ENCODE peak calls at places on chromosomes 7 and 10, in eight cellular contexts. One of them, this sample, is unnamed.

GRCh38 chr10:72490951-72491350 is 134.9 kb downstream of the MICU1 start:
- DNase-seq in stimulated activated CD4-positive, alpha-beta T cell treated with anti-CD3 and anti-CD28 coated beads, Interleukin-1b, Interleukin-23, amount 100 ng/mL, for 48 hours: no peak
- DNase-seq in skeletal muscle cell: no peak
- DNase-seq in CD4-positive, alpha-beta T cell: no peak
- DNase-seq in T follicular helper cell: no peak
- DNase-seq in CD14-positive monocyte: no peak
- DNase-seq in HFFc6: peak; percentile 6
- DNase-seq in NCI-H1092 treated with DMSO at 0.1 percent for 48 hours: no peak
- DNase-seq in this sample: no peak

GRCh38 chr10:93281367-93281720 is 200.8 kb downstream of the MYOF start:
- DNase-seq in T follicular helper cell: no peak
- DNase-seq in CD4-positive, alpha-beta T cell: no peak
- DNase-seq in CD14-positive monocyte: no peak
- DNase-seq in stimulated activated CD4-positive, alpha-beta T cell treated with anti-CD3 and anti-CD28 coated beads, Interleukin-1b, Interleukin-23, amount 100 ng/mL, for 48 hours: no peak
- DNase-seq in NCI-H1092 treated with DMSO at 0.1 percent for 48 hours: no peak
- DNase-seq in HFFc6: no peak
- DNase-seq in skeletal muscle cell: no peak
- DNase-seq in this sample: no peak

GRCh38 chr10:123331438-123331837 is 177.2 kb downstream of the BUB3 start:
- DNase-seq in skeletal muscle cell: no peak
- DNase-seq in T follicular helper cell: no peak
- DNase-seq in CD14-positive monocyte: no peak
- DNase-seq in HFFc6: no peak
- DNase-seq in NCI-H1092 treated with DMSO at 0.1 percent for 48 hours: peak; percentile 25
- DNase-seq in CD4-positive, alpha-beta T cell: no peak
- DNase-seq in stimulated activated CD4-positive, alpha-beta T cell treated with anti-CD3 and anti-CD28 coated beads, Interleukin-1b, Interleukin-23, amount 100 ng/mL, for 48 hours: no peak
- DNase-seq in this sample: peak; percentile 8

GRCh38 chr10:132555648-132556575 is 18.3 kb downstream of the INPP5A start:
- DNase-seq in skeletal muscle cell: no peak
- DNase-seq in CD14-positive monocyte: peak; percentile 62
- DNase-seq in T follicular helper cell: no peak
- DNase-seq in NCI-H1092 treated with DMSO at 0.1 percent for 48 hours: no peak
- DNase-seq in HFFc6: no peak
- DNase-seq in CD4-positive, alpha-beta T cell: no peak
- DNase-seq in stimulated activated CD4-positive, alpha-beta T cell treated with anti-CD3 and anti-CD28 coated beads, Interleukin-1b, Interleukin-23, amount 100 ng/mL, for 48 hours: no peak
- DNase-seq in this sample: no peak

GRCh38 chr10:70600512-70601395 is 1.8 kb downstream of the PRF1 start:
- DNase-seq in HFFc6: no peak
- DNase-seq in stimulated activated CD4-positive, alpha-beta T cell treated with anti-CD3 and anti-CD28 coated beads, Interleukin-1b, Interleukin-23, amount 100 ng/mL, for 48 hours: no peak
- DNase-seq in T follicular helper cell: no peak
- DNase-seq in CD4-positive, alpha-beta T cell: no peak
- DNase-seq in CD14-positive monocyte: no peak
- DNase-seq in NCI-H1092 treated with DMSO at 0.1 percent for 48 hours: no peak
- DNase-seq in skeletal muscle cell: no peak
- DNase-seq in this sample: no peak

GRCh38 chr7:332646-333398 is 42.9 kb downstream of the FOXL3 start:
- DNase-seq in stimulated activated CD4-positive, alpha-beta T cell treated with anti-CD3 and anti-CD28 coated beads, Interleukin-1b, Interleukin-23, amount 100 ng/mL, for 48 hours: peak; percentile 89
- DNase-seq in T follicular helper cell: peak; percentile 81
- DNase-seq in HFFc6: no peak
- DNase-seq in NCI-H1092 treated with DMSO at 0.1 percent for 48 hours: peak; percentile 59
- DNase-seq in skeletal muscle cell: no peak
- DNase-seq in CD4-positive, alpha-beta T cell: peak; percentile 90
- DNase-seq in CD14-positive monocyte: peak; percentile 46
- DNase-seq in this sample: peak; percentile 48

GRCh38 chr10:104121485-104122272 is at the start of gene SFR1:
- DNase-seq in skeletal muscle cell: peak; percentile 95
- DNase-seq in CD14-positive monocyte: peak; percentile 99
- DNase-seq in T follicular helper cell: peak; percentile 98
- DNase-seq in stimulated activated CD4-positive, alpha-beta T cell treated with anti-CD3 and anti-CD28 coated beads, Interleukin-1b, Interleukin-23, amount 100 ng/mL, for 48 hours: peak; percentile 99
- DNase-seq in NCI-H1092 treated with DMSO at 0.1 percent for 48 hours: peak; percentile 95
- DNase-seq in CD4-positive, alpha-beta T cell: peak; percentile 99
- DNase-seq in HFFc6: peak; percentile 98
- DNase-seq in this sample: peak; percentile 98

GRCh38 chr7:69708857-69709256 is 110.6 kb downstream of the AUTS2 start:
- DNase-seq in CD4-positive, alpha-beta T cell: no peak
- DNase-seq in CD14-positive monocyte: no peak
- DNase-seq in stimulated activated CD4-positive, alpha-beta T cell treated with anti-CD3 and anti-CD28 coated beads, Interleukin-1b, Interleukin-23, amount 100 ng/mL, for 48 hours: no peak
- DNase-seq in T follicular helper cell: no peak
- DNase-seq in skeletal muscle cell: no peak
- DNase-seq in HFFc6: no peak
- DNase-seq in NCI-H1092 treated with DMSO at 0.1 percent for 48 hours: no peak
- DNase-seq in this sample: no peak

GRCh38 chr7:131604841-131605279 is 48.4 kb upstream of the PODXL start:
- DNase-seq in CD14-positive monocyte: no peak
- DNase-seq in stimulated activated CD4-positive, alpha-beta T cell treated with anti-CD3 and anti-CD28 coated beads, Interleukin-1b, Interleukin-23, amount 100 ng/mL, for 48 hours: no peak
- DNase-seq in HFFc6: peak; percentile 98
- DNase-seq in skeletal muscle cell: peak; percentile 43
- DNase-seq in CD4-positive, alpha-beta T cell: no peak
- DNase-seq in T follicular helper cell: no peak
- DNase-seq in NCI-H1092 treated with DMSO at 0.1 percent for 48 hours: no peak
- DNase-seq in this sample: peak; percentile 97

GRCh38 chr10:128539784-128540759 is 413.8 kb upstream of the MKI67 start:
- DNase-seq in HFFc6: no peak
- DNase-seq in CD4-positive, alpha-beta T cell: no peak
- DNase-seq in stimulated activated CD4-positive, alpha-beta T cell treated with anti-CD3 and anti-CD28 coated beads, Interleukin-1b, Interleukin-23, amount 100 ng/mL, for 48 hours: no peak
- DNase-seq in NCI-H1092 treated with DMSO at 0.1 percent for 48 hours: no peak
- DNase-seq in T follicular helper cell: no peak
- DNase-seq in skeletal muscle cell: no peak
- DNase-seq in CD14-positive monocyte: no peak
- DNase-seq in this sample: no peak

GRCh38 chr10:84084342-84084741 is 55.0 kb upstream of the GHITM start:
- DNase-seq in skeletal muscle cell: no peak
- DNase-seq in T follicular helper cell: no peak
- DNase-seq in HFFc6: no peak
- DNase-seq in CD14-positive monocyte: no peak
- DNase-seq in NCI-H1092 treated with DMSO at 0.1 percent for 48 hours: no peak
- DNase-seq in CD4-positive, alpha-beta T cell: no peak
- DNase-seq in stimulated activated CD4-positive, alpha-beta T cell treated with anti-CD3 and anti-CD28 coated beads, Interleukin-1b, Interleukin-23, amount 100 ng/mL, for 48 hours: no peak
- DNase-seq in this sample: no peak

GRCh38 chr7:142918901-142919300 is 14.6 kb downstream of the TRPV5 start:
- DNase-seq in skeletal muscle cell: no peak
- DNase-seq in NCI-H1092 treated with DMSO at 0.1 percent for 48 hours: no peak
- DNase-seq in stimulated activated CD4-positive, alpha-beta T cell treated with anti-CD3 and anti-CD28 coated beads, Interleukin-1b, Interleukin-23, amount 100 ng/mL, for 48 hours: no peak
- DNase-seq in CD14-positive monocyte: no peak
- DNase-seq in T follicular helper cell: no peak
- DNase-seq in HFFc6: no peak
- DNase-seq in CD4-positive, alpha-beta T cell: no peak
- DNase-seq in this sample: no peak

GRCh38 chr7:38020134-38020533 is 99.7 kb downstream of the EPDR1 start:
- DNase-seq in T follicular helper cell: no peak
- DNase-seq in CD14-positive monocyte: no peak
- DNase-seq in NCI-H1092 treated with DMSO at 0.1 percent for 48 hours: no peak
- DNase-seq in HFFc6: no peak
- DNase-seq in skeletal muscle cell: no peak
- DNase-seq in CD4-positive, alpha-beta T cell: no peak
- DNase-seq in stimulated activated CD4-positive, alpha-beta T cell treated with anti-CD3 and anti-CD28 coated beads, Interleukin-1b, Interleukin-23, amount 100 ng/mL, for 48 hours: no peak
- DNase-seq in this sample: no peak

GRCh38 chr10:43871004-43871439 is 222.3 kb upstream of the ZNF32 start:
- DNase-seq in skeletal muscle cell: no peak
- DNase-seq in HFFc6: no peak
- DNase-seq in CD4-positive, alpha-beta T cell: no peak
- DNase-seq in NCI-H1092 treated with DMSO at 0.1 percent for 48 hours: no peak
- DNase-seq in stimulated activated CD4-positive, alpha-beta T cell treated with anti-CD3 and anti-CD28 coated beads, Interleukin-1b, Interleukin-23, amount 100 ng/mL, for 48 hours: no peak
- DNase-seq in CD14-positive monocyte: no peak
- DNase-seq in T follicular helper cell: no peak
- DNase-seq in this sample: no peak

GRCh38 chr10:983401-983800 is 4.8 kb upstream of the GTPBP4 start:
- DNase-seq in NCI-H1092 treated with DMSO at 0.1 percent for 48 hours: no peak
- DNase-seq in CD14-positive monocyte: no peak
- DNase-seq in T follicular helper cell: no peak
- DNase-seq in skeletal muscle cell: no peak
- DNase-seq in stimulated activated CD4-positive, alpha-beta T cell treated with anti-CD3 and anti-CD28 coated beads, Interleukin-1b, Interleukin-23, amount 100 ng/mL, for 48 hours: no peak
- DNase-seq in CD4-positive, alpha-beta T cell: no peak
- DNase-seq in HFFc6: no peak
- DNase-seq in this sample: no peak

GRCh38 chr7:81715984-81716588 is 53.8 kb downstream of the HGF start:
- DNase-seq in CD4-positive, alpha-beta T cell: no peak
- DNase-seq in T follicular helper cell: no peak
- DNase-seq in HFFc6: peak; percentile 50
- DNase-seq in NCI-H1092 treated with DMSO at 0.1 percent for 48 hours: peak; percentile 54
- DNase-seq in stimulated activated CD4-positive, alpha-beta T cell treated with anti-CD3 and anti-CD28 coated beads, Interleukin-1b, Interleukin-23, amount 100 ng/mL, for 48 hours: no peak
- DNase-seq in CD14-positive monocyte: no peak
- DNase-seq in skeletal muscle cell: no peak
- DNase-seq in this sample: peak; percentile 59

GRCh38 chr10:91032614-91033248 is 111.8 kb upstream of the ANKRD1 start:
- DNase-seq in skeletal muscle cell: peak; percentile 71
- DNase-seq in stimulated activated CD4-positive, alpha-beta T cell treated with anti-CD3 and anti-CD28 coated beads, Interleukin-1b, Interleukin-23, amount 100 ng/mL, for 48 hours: no peak
- DNase-seq in CD4-positive, alpha-beta T cell: no peak
- DNase-seq in NCI-H1092 treated with DMSO at 0.1 percent for 48 hours: no peak
- DNase-seq in CD14-positive monocyte: no peak
- DNase-seq in HFFc6: no peak
- DNase-seq in T follicular helper cell: no peak
- DNase-seq in this sample: no peak

GRCh38 chr10:90857635-90858488 is at the start of gene HTR7:
- DNase-seq in skeletal muscle cell: no peak
- DNase-seq in NCI-H1092 treated with DMSO at 0.1 percent for 48 hours: peak; percentile 17
- DNase-seq in HFFc6: peak; percentile 13
- DNase-seq in CD14-positive monocyte: peak; percentile 54
- DNase-seq in stimulated activated CD4-positive, alpha-beta T cell treated with anti-CD3 and anti-CD28 coated beads, Interleukin-1b, Interleukin-23, amount 100 ng/mL, for 48 hours: peak; percentile 41
- DNase-seq in CD4-positive, alpha-beta T cell: peak; percentile 49
- DNase-seq in T follicular helper cell: peak; percentile 41
- DNase-seq in this sample: peak; percentile 58

GRCh38 chr7:94028768-94029167 is 24.6 kb upstream of the BET1 start:
- DNase-seq in stimulated activated CD4-positive, alpha-beta T cell treated with anti-CD3 and anti-CD28 coated beads, Interleukin-1b, Interleukin-23, amount 100 ng/mL, for 48 hours: no peak
- DNase-seq in NCI-H1092 treated with DMSO at 0.1 percent for 48 hours: no peak
- DNase-seq in CD14-positive monocyte: no peak
- DNase-seq in skeletal muscle cell: no peak
- DNase-seq in T follicular helper cell: no peak
- DNase-seq in CD4-positive, alpha-beta T cell: no peak
- DNase-seq in HFFc6: peak; percentile 8
- DNase-seq in this sample: peak; percentile 47

GRCh38 chr7:40000734-40001315 is 50.8 kb downstream of the CDK13 start:
- DNase-seq in T follicular helper cell: no peak
- DNase-seq in stimulated activated CD4-positive, alpha-beta T cell treated with anti-CD3 and anti-CD28 coated beads, Interleukin-1b, Interleukin-23, amount 100 ng/mL, for 48 hours: no peak
- DNase-seq in CD14-positive monocyte: no peak
- DNase-seq in CD4-positive, alpha-beta T cell: no peak
- DNase-seq in HFFc6: no peak
- DNase-seq in NCI-H1092 treated with DMSO at 0.1 percent for 48 hours: no peak
- DNase-seq in skeletal muscle cell: no peak
- DNase-seq in this sample: peak; percentile 29

GRCh38 chr7:13852281-13852968 is 137.0 kb downstream of the ETV1 start:
- DNase-seq in NCI-H1092 treated with DMSO at 0.1 percent for 48 hours: no peak
- DNase-seq in CD4-positive, alpha-beta T cell: no peak
- DNase-seq in T follicular helper cell: no peak
- DNase-seq in skeletal muscle cell: peak; percentile 90
- DNase-seq in HFFc6: no peak
- DNase-seq in stimulated activated CD4-positive, alpha-beta T cell treated with anti-CD3 and anti-CD28 coated beads, Interleukin-1b, Interleukin-23, amount 100 ng/mL, for 48 hours: no peak
- DNase-seq in CD14-positive monocyte: no peak
- DNase-seq in this sample: no peak

GRCh38 chr7:44257618-44258422 is 57.0 kb downstream of the YKT6 start:
- DNase-seq in CD14-positive monocyte: peak; percentile 76
- DNase-seq in NCI-H1092 treated with DMSO at 0.1 percent for 48 hours: no peak
- DNase-seq in stimulated activated CD4-positive, alpha-beta T cell treated with anti-CD3 and anti-CD28 coated beads, Interleukin-1b, Interleukin-23, amount 100 ng/mL, for 48 hours: peak; percentile 86
- DNase-seq in T follicular helper cell: peak; percentile 15
- DNase-seq in CD4-positive, alpha-beta T cell: peak; percentile 57
- DNase-seq in skeletal muscle cell: peak; percentile 71
- DNase-seq in HFFc6: peak; percentile 82
- DNase-seq in this sample: peak; percentile 86